ENCODE peak calls at places on chromosome X, in five cellular contexts. S, J, X, Z and E are unnamed samples.

GRCh38 chrX:153580700-153581386 is 18.1 kb downstream of the CCNQ start:
- DNase-seq in S (no peak), J (no peak), X (no peak), Z (no peak), E (peak)

GRCh38 chrX:21708116-21708515 is 49.8 kb downstream of the SMPX start:
- DNase-seq in S (peak), J (no peak), X (no peak), Z (no peak), E (no peak)

GRCh38 chrX:76971393-76972376 is 475.5 kb upstream of the FGF16 start:
- DNase-seq in S (no peak), J (no peak), X (no peak), Z (no peak), E (no peak)

GRCh38 chrX:56794404-56794803 is 65.4 kb downstream of the NBDY start:
- DNase-seq in S (no peak), J (no peak), X (no peak), Z (no peak), E (no peak)

GRCh38 chrX:10648608-10649007 is 28.2 kb upstream of the MID1 start:
- DNase-seq in S (peak), J (no peak), X (no peak), Z (no peak), E (no peak)

GRCh38 chrX:116873678-116874077 is 410.9 kb upstream of the CT83 start:
- DNase-seq in S (peak), J (no peak), X (no peak), Z (no peak), E (peak)

GRCh38 chrX:8988456-8988855 is 45.5 kb downstream of the FAM9B start:
- DNase-seq in S (peak), J (no peak), X (no peak), Z (no peak), E (no peak)

GRCh38 chrX:22063284-22063683 is 31.2 kb downstream of the PHEX start:
- DNase-seq in S (no peak), J (no peak), X (no peak), Z (no peak), E (no peak)

GRCh38 chrX:112868586-112868985 is 28.0 kb upstream of the AMOT start:
- DNase-seq in S (peak), J (peak), X (no peak), Z (no peak), E (no peak)

GRCh38 chrX:130171446-130172126 is at the start of gene RAB33A:
- DNase-seq in S (peak), J (no peak), X (no peak), Z (no peak), E (no peak)

GRCh38 chrX:108696690-108697089 is 39.7 kb downstream of the IRS4 start:
- DNase-seq in S (peak), J (no peak), X (no peak), Z (no peak), E (no peak)

GRCh38 chrX:42289492-42290385 is 366.4 kb upstream of the CASK start:
- DNase-seq in S (no peak), J (no peak), X (no peak), Z (no peak), E (no peak)

GRCh38 chrX:42976729-42977366 is 198.9 kb upstream of the PPP1R2C start:
- DNase-seq in S (no peak), J (no peak), X (no peak), Z (no peak), E (no peak)

GRCh38 chrX:14409341-14409740 is 120.0 kb upstream of the GLRA2 start:
- DNase-seq in S (peak), J (no peak), X (no peak), Z (no peak), E (no peak)

GRCh38 chrX:95427389-95427788 is 1257.3 kb upstream of the DIAPH2 start:
- DNase-seq in S (peak), J (no peak), X (no peak), Z (no peak), E (no peak)

GRCh38 chrX:29530520-29530919 is 684.8 kb upstream of the MAGEB2 start:
- DNase-seq in S (peak), J (no peak), X (no peak), Z (no peak), E (no peak)

GRCh38 chrX:150084474-150085229 is 146.4 kb upstream of the EOLA2 start:
- DNase-seq in S (peak), J (peak), X (no peak), Z (no peak), E (no peak)

GRCh38 chrX:154751121-154751668 is 318 bp upstream of the GAB3 start:
- DNase-seq in S (no peak), J (no peak), X (no peak), Z (peak), E (no peak)